ENCODE peak calls at places on chromosomes 4 and X, in four cellular contexts. One of them, this sample, is unnamed.
A peak's percentile ranks its signal among the peaks of the same experiment; 100 is the strongest.

GRCh38 chrX:33741807-33742206 is 390.3 kb downstream of the FAM47A start:
- DNase-seq in A549: no peak
- DNase-seq in uterus: no peak
- DNase-seq in HCT116: no peak
- DNase-seq in this sample: no peak

GRCh38 chr4:26861434-26862186 is 969 bp downstream of the STIM2 start:
- DNase-seq in A549: peak; percentile 11
- DNase-seq in HCT116: no peak
- DNase-seq in uterus: peak; percentile 58
- DNase-seq in this sample: peak; percentile 82

GRCh38 chrX:14344172-14344940 is 185.0 kb upstream of the GLRA2 start:
- DNase-seq in A549: no peak
- DNase-seq in HCT116: no peak
- DNase-seq in uterus: no peak
- DNase-seq in this sample: no peak

GRCh38 chr4:70505152-70505748 is 13.1 kb upstream of the AMTN start:
- DNase-seq in HCT116: peak; percentile 42
- DNase-seq in uterus: no peak
- DNase-seq in A549: peak; percentile 13
- DNase-seq in this sample: peak; percentile 55

GRCh38 chrX:97199501-97199900 is 315.8 kb downstream of the RPA4 start:
- DNase-seq in uterus: no peak
- DNase-seq in HCT116: no peak
- DNase-seq in A549: no peak
- DNase-seq in this sample: no peak

GRCh38 chr4:140372607-140373327 is 679 bp upstream of the SCOC start:
- DNase-seq in A549: peak; percentile 40
- DNase-seq in uterus: no peak
- DNase-seq in HCT116: peak; percentile 12
- DNase-seq in this sample: peak; percentile 22

GRCh38 chr4:173529505-173530325 is at the start of gene HAND2:
- DNase-seq in HCT116: no peak
- DNase-seq in uterus: peak; percentile 93
- DNase-seq in A549: peak; percentile 60
- DNase-seq in this sample: peak; percentile 64

GRCh38 chr4:41009411-41009810 is 204.9 kb downstream of the APBB2 start:
- DNase-seq in A549: peak; percentile 7
- DNase-seq in uterus: no peak
- DNase-seq in HCT116: no peak
- DNase-seq in this sample: no peak

GRCh38 chrX:93585661-93586060 is 87.7 kb downstream of the NAP1L3 start:
- DNase-seq in uterus: no peak
- DNase-seq in A549: no peak
- DNase-seq in HCT116: no peak
- DNase-seq in this sample: no peak

GRCh38 chrX:7993873-7994272 is 66.7 kb upstream of the PNPLA4 start:
- DNase-seq in uterus: no peak
- DNase-seq in A549: no peak
- DNase-seq in HCT116: no peak
- DNase-seq in this sample: no peak

GRCh38 chr4:67035501-67035900 is 509.8 kb downstream of the CENPC start:
- DNase-seq in HCT116: no peak
- DNase-seq in A549: no peak
- DNase-seq in uterus: no peak
- DNase-seq in this sample: no peak

GRCh38 chr4:137203601-137204000 is 328.7 kb downstream of the PCDH18 start:
- DNase-seq in uterus: no peak
- DNase-seq in A549: no peak
- DNase-seq in HCT116: no peak
- DNase-seq in this sample: no peak

GRCh38 chr4:98557497-98557896 is 100.9 kb downstream of the TSPAN5 start:
- DNase-seq in HCT116: peak; percentile 4
- DNase-seq in uterus: no peak
- DNase-seq in A549: no peak
- DNase-seq in this sample: no peak

GRCh38 chr4:120175272-120175671 is 108.6 kb upstream of the MAD2L1 start:
- DNase-seq in HCT116: no peak
- DNase-seq in uterus: no peak
- DNase-seq in A549: no peak
- DNase-seq in this sample: no peak

GRCh38 chrX:127877358-127877757 is 174.8 kb downstream of the ACTRT1 start:
- DNase-seq in A549: no peak
- DNase-seq in HCT116: no peak
- DNase-seq in uterus: no peak
- DNase-seq in this sample: no peak

GRCh38 chrX:68532828-68533227 is 34.0 kb downstream of the YIPF6 start:
- DNase-seq in HCT116: no peak
- DNase-seq in uterus: no peak
- DNase-seq in A549: no peak
- DNase-seq in this sample: no peak

GRCh38 chr4:2700031-2700430 is 56.1 kb downstream of the TNIP2 start:
- DNase-seq in A549: no peak
- DNase-seq in HCT116: no peak
- DNase-seq in uterus: no peak
- DNase-seq in this sample: no peak

GRCh38 chr4:150501019-150501727 is 80.8 kb upstream of the MAB21L2 start:
- DNase-seq in A549: peak; percentile 8
- DNase-seq in uterus: no peak
- DNase-seq in HCT116: no peak
- DNase-seq in this sample: no peak

GRCh38 chr4:15935504-15936392 is 2.8 kb downstream of the FGFBP1 start:
- DNase-seq in A549: no peak
- DNase-seq in uterus: no peak
- DNase-seq in HCT116: no peak
- DNase-seq in this sample: no peak

GRCh38 chrX:50871922-50872453 is 38.5 kb upstream of the BMP15 start:
- DNase-seq in HCT116: no peak
- DNase-seq in uterus: no peak
- DNase-seq in A549: no peak
- DNase-seq in this sample: no peak

GRCh38 chr4:55499495-55499894 is 47.2 kb downstream of the CLOCK start:
- DNase-seq in uterus: no peak
- DNase-seq in HCT116: no peak
- DNase-seq in A549: no peak
- DNase-seq in this sample: no peak

GRCh38 chrX:9899640-9900075 is 67.5 kb upstream of the CLDN34 start:
- DNase-seq in uterus: no peak
- DNase-seq in HCT116: no peak
- DNase-seq in A549: no peak
- DNase-seq in this sample: no peak

GRCh38 chrX:6644411-6644810 is 109.5 kb upstream of the VCX3A start:
- DNase-seq in HCT116: no peak
- DNase-seq in A549: no peak
- DNase-seq in uterus: no peak
- DNase-seq in this sample: no peak

GRCh38 chr4:72744103-72744725 is 175.2 kb upstream of the ADAMTS3 start:
- DNase-seq in A549: no peak
- DNase-seq in HCT116: no peak
- DNase-seq in uterus: no peak
- DNase-seq in this sample: no peak

GRCh38 chr4:42654606-42655005 is 2.3 kb downstream of the ATP8A1 start:
- DNase-seq in HCT116: peak; percentile 4
- DNase-seq in uterus: no peak
- DNase-seq in A549: no peak
- DNase-seq in this sample: no peak

GRCh38 chrX:72258174-72258573 is 18.9 kb downstream of the RPS4X start:
- DNase-seq in HCT116: no peak
- DNase-seq in A549: peak; percentile 29
- DNase-seq in uterus: no peak
- DNase-seq in this sample: no peak

GRCh38 chr4:114034189-114034588 is 54.7 kb upstream of the ARSJ start:
- DNase-seq in uterus: no peak
- DNase-seq in HCT116: no peak
- DNase-seq in A549: no peak
- DNase-seq in this sample: no peak

GRCh38 chrX:103063191-103063845 is 653 bp downstream of the BEX1 start:
- DNase-seq in HCT116: no peak
- DNase-seq in A549: no peak
- DNase-seq in uterus: no peak
- DNase-seq in this sample: no peak

GRCh38 chrX:2371026-2371778 is 129.6 kb downstream of the DHRSX start:
- DNase-seq in A549: no peak
- DNase-seq in HCT116: no peak
- DNase-seq in uterus: no peak
- DNase-seq in this sample: no peak

GRCh38 chrX:13201605-13202219 is 118.1 kb downstream of the ATXN3L start:
- DNase-seq in HCT116: no peak
- DNase-seq in uterus: no peak
- DNase-seq in A549: no peak
- DNase-seq in this sample: no peak

GRCh38 chr4:153776601-153777000 is 12.3 kb downstream of the SFRP2 start:
- DNase-seq in uterus: no peak
- DNase-seq in A549: no peak
- DNase-seq in HCT116: no peak
- DNase-seq in this sample: no peak

GRCh38 chr4:153778383-153778782 is 10.5 kb downstream of the SFRP2 start:
- DNase-seq in A549: no peak
- DNase-seq in uterus: no peak
- DNase-seq in HCT116: no peak
- DNase-seq in this sample: no peak

GRCh38 chr4:153777421-153777820 is 11.5 kb downstream of the SFRP2 start:
- DNase-seq in HCT116: no peak
- DNase-seq in uterus: no peak
- DNase-seq in A549: no peak
- DNase-seq in this sample: no peak

GRCh38 chr4:153771058-153771457 is 11.2 kb upstream of the RNF175 start:
- DNase-seq in A549: no peak
- DNase-seq in uterus: no peak
- DNase-seq in HCT116: no peak
- DNase-seq in this sample: no peak

GRCh38 chr4:153773236-153773690 is 13.4 kb upstream of the RNF175 start:
- DNase-seq in uterus: no peak
- DNase-seq in A549: no peak
- DNase-seq in HCT116: no peak
- DNase-seq in this sample: no peak
- TF ChIP-seq CTCF in uterus: no peak
- TF ChIP-seq CTCF in A549: no peak
- TF ChIP-seq CTCF in HCT116: peak; percentile 13
- TF ChIP-seq CTCF in this sample: no peak

DNA sequence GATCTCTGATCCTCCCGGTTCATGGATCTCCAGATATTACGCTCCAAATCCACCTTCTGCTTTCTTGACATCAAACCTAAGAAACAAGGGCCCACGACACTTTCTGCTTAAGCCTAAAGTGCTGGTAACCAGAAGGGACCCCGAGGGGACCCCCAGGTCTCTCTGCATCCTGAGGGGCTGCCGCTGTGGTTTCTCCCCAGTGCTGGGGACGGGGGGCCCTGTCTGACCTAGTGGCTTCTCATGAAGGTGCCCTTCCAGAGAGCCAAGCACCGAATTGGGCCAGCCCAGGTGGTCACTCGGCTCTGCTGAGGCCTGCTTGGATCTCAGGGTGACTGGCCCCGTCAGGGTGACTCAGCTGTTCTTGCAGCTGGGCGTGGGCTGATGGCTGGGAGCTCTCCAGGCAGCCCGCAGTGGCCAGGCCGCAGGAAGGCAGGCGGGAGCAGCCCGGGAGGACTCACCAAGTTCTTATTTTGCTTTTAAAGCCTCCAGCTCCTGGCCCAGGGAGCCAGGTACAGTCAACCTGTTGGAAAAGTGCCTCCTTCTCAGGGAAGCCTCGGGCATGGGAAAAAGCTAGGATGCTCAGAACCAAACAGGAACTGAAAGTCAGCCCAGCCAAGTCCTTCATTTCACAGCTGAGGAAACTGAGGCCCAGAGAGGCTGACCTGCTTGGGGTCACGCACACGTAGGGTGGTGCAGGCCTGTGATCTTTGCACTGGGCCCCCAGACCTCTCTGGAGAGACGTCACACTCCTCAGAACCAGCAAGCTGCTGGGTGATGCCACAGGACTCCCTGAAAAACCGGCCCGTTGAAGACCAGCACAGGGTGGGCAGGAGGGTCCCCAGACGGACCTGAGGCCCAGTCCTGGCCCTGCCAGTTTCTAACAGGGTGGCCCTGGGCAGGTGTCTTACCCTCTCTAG is 16.7 kb downstream of the BLOC1S4 start:
- DNase-seq in A549: peak; percentile 69
- DNase-seq in HCT116: peak; percentile 39
- DNase-seq in uterus: peak; percentile 77
- DNase-seq in this sample: peak; percentile 68
- TF ChIP-seq POLR2A in A549: no peak
- TF ChIP-seq POLR2A in HCT116: no peak
- TF ChIP-seq POLR2A in uterus: no peak
- TF ChIP-seq POLR2A in this sample: no peak

DNA sequence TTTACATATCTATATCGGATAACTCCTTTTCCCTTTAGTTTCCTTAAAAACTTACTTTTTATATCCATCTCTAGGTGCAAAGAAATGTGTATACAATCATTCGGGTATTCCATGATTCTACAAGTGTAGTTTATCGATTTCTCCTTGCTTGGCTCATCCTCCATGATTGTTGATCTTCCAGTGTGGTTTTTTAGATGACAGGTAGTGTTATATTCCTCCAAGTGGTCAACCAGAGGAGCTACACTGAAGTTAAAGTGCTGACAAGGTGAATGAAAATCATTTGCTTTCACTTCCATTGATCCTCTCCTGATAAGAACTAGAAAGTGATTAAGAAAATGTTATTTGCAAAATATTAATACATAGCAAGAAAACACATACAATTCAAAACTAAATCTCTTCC is 38.5 kb downstream of the TMEM156 start:
- DNase-seq in uterus: no peak
- DNase-seq in A549: peak; percentile 20
- DNase-seq in HCT116: peak; percentile 21
- DNase-seq in this sample: no peak
- TF ChIP-seq CTCF in uterus: no peak
- TF ChIP-seq CTCF in A549: no peak
- TF ChIP-seq CTCF in HCT116: no peak
- TF ChIP-seq CTCF in this sample: no peak

GRCh38 chr4:92261256-92261655 is 42.5 kb upstream of the GRID2 start:
- DNase-seq in A549: no peak
- DNase-seq in uterus: no peak
- DNase-seq in HCT116: no peak
- DNase-seq in this sample: no peak

GRCh38 chr4:92264163-92264562 is 39.6 kb upstream of the GRID2 start:
- DNase-seq in A549: no peak
- DNase-seq in HCT116: no peak
- DNase-seq in uterus: no peak
- DNase-seq in this sample: no peak

GRCh38 chr4:92263575-92263974 is 40.2 kb upstream of the GRID2 start:
- DNase-seq in A549: no peak
- DNase-seq in uterus: no peak
- DNase-seq in HCT116: no peak
- DNase-seq in this sample: no peak

GRCh38 chr4:92262371-92262770 is 41.4 kb upstream of the GRID2 start:
- DNase-seq in HCT116: no peak
- DNase-seq in A549: no peak
- DNase-seq in uterus: no peak
- DNase-seq in this sample: no peak

DNA sequence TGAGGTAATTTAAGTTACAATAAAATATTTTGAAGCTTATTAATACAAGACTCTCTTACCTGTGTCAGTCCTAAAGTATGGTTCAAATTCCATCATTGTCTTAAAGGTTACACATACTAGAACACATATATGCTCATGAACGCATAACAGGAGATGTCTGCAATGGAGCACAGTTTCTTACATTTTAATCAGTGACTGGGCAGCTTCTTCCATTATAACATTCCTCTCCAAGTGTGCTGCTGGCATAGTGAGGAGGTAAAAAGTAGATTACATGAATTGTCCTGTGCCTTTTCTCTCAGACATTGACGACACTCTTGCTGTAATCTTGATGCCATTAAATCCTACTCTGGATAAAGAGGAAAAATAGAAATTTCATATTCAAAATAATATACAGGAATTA is 40.8 kb upstream of the GRID2 start:
- DNase-seq in HCT116: no peak
- DNase-seq in A549: no peak
- DNase-seq in uterus: no peak
- DNase-seq in this sample: no peak
- TF ChIP-seq POLR2A in HCT116: no peak
- TF ChIP-seq POLR2A in A549: no peak
- TF ChIP-seq POLR2A in uterus: no peak
- TF ChIP-seq POLR2A in this sample: no peak

This sample was measured in transverse colon.